ENCODE peak calls at places on chromosomes 4 and X, in five cellular contexts. F is IMR-90, P is neural progenitor cell, Z is GM23338, R is OCI-LY7. S is an unnamed sample.

GRCh38 chrX:29453333-29453732 is 762.0 kb upstream of the MAGEB2 start:
- DNase-seq in F (no peak), P (no peak), Z (no peak), R (no peak), S (no peak)

GRCh38 chr4:152050098-152050497 is 289.3 kb upstream of the GATB start:
- DNase-seq in R (no peak), F (no peak), Z (no peak), P (no peak), S (no peak)

GRCh38 chr4:116118216-116118615 is 967.2 kb downstream of the TRAM1L1 start:
- DNase-seq in F (no peak), P (no peak), Z (no peak), R (no peak), S (no peak)

GRCh38 chrX:7086384-7086783 is 61.1 kb upstream of the STS start:
- DNase-seq in R (no peak), Z (no peak), P (no peak), F (no peak), S (no peak)

GRCh38 chr4:82810171-82810570 is 11.6 kb upstream of the SCD5 start:
- DNase-seq in F (no peak), P (no peak), R (no peak), Z (no peak), S (no peak)

GRCh38 chrX:40558590-40558989 is 22.2 kb upstream of the ATP6AP2 start:
- DNase-seq in R (no peak), F (no peak), Z (no peak), P (no peak), S (no peak)

GRCh38 chr4:8431553-8431952 is 9.0 kb downstream of the ACOX3 start:
- DNase-seq in P (no peak), Z (no peak), R (no peak), F (no peak), S (no peak)

GRCh38 chr4:56289934-56290333 is 97.4 kb downstream of the AASDH start:
- DNase-seq in Z (no peak), R (no peak), P (no peak), F (no peak), S (no peak)

GRCh38 chr4:137124278-137124932 is 407.9 kb downstream of the PCDH18 start:
- DNase-seq in Z (peak; percentile 65), R (peak; percentile 25), P (peak; percentile 61), F (peak; percentile 79), S (peak; percentile 53)

GRCh38 chrX:19904778-19905367 is 17.5 kb upstream of the SH3KBP1 start:
- DNase-seq in F (peak; percentile 63), Z (peak; percentile 79), R (peak; percentile 72), P (peak; percentile 55), S (peak; percentile 54)

GRCh38 chr4:40949701-40950100 is 199.9 kb downstream of the NSUN7 start:
- DNase-seq in Z (peak; percentile 11), P (no peak), R (no peak), F (no peak), S (no peak)

GRCh38 chrX:107629533-107629909 is 1.2 kb downstream of the PRPS1 start:
- DNase-seq in Z (peak; percentile 13), F (peak; percentile 36), R (peak; percentile 48), P (peak; percentile 56), S (peak; percentile 9)

GRCh38 chr4:139950568-139950967 is 203.4 kb downstream of the MAML3 start:
- DNase-seq in Z (no peak), R (no peak), P (no peak), F (no peak), S (peak; percentile 51)

GRCh38 chrX:39764441-39764914 is 333.3 kb downstream of the BCOR start:
- DNase-seq in R (peak; percentile 94), F (peak; percentile 34), Z (no peak), P (peak; percentile 53), S (no peak)

GRCh38 chr4:41360214-41360910 is 103.6 kb downstream of the UCHL1 start:
- DNase-seq in P (peak; percentile 92), F (peak; percentile 20), R (no peak), Z (peak; percentile 74), S (peak; percentile 24)

GRCh38 chrX:151177141-151178027 is 1.0 kb downstream of the GPR50 start:
- DNase-seq in P (peak; percentile 63), Z (peak; percentile 61), R (no peak), F (no peak), S (no peak)

GRCh38 chrX:119692241-119693031 is 532 bp downstream of the SEPTIN6 start:
- DNase-seq in P (peak; percentile 45), R (peak; percentile 67), Z (no peak), F (peak; percentile 48), S (peak; percentile 33)

GRCh38 chr4:71133491-71133890 is 140.0 kb downstream of the DCK start:
- DNase-seq in P (no peak), Z (no peak), R (no peak), F (peak; percentile 33), S (no peak)

GRCh38 chr4:189773909-189774308 is 166.8 kb upstream of the FRG1 start:
- DNase-seq in P (peak; percentile 19), Z (no peak), R (no peak), F (peak; percentile 13), S (peak; percentile 15)

GRCh38 chr4:6337331-6337935 is 67.8 kb downstream of the WFS1 start:
- DNase-seq in Z (no peak), F (no peak), P (peak; percentile 76), R (no peak), S (no peak)

GRCh38 chr4:151687021-151687640 is 73.7 kb downstream of the GATB start:
- DNase-seq in R (no peak), Z (peak; percentile 21), P (no peak), F (no peak), S (no peak)

GRCh38 chr4:138790993-138791392 is 224.6 kb upstream of the NOCT start:
- DNase-seq in F (no peak), Z (no peak), R (no peak), P (no peak), S (no peak)

GRCh38 chr4:185108669-185109068 is 34.4 kb upstream of the SLC25A4 start:
- DNase-seq in R (no peak), Z (no peak), F (no peak), P (no peak), S (no peak)

GRCh38 chr4:6329478-6330383 is 60.1 kb downstream of the WFS1 start:
- DNase-seq in R (no peak), F (no peak), Z (no peak), P (no peak), S (no peak)

GRCh38 chrX:77422886-77423648 is 24.1 kb upstream of the FGF16 start:
- DNase-seq in F (no peak), R (peak; percentile 39), P (peak; percentile 34), Z (peak; percentile 75), S (no peak)

GRCh38 chrX:27674491-27674890 is 84.3 kb downstream of the DCAF8L2 start:
- DNase-seq in R (no peak), Z (no peak), P (no peak), F (no peak), S (peak; percentile 19)

GRCh38 chr4:24974252-24974580 is 56.5 kb downstream of the LGI2 start:
- DNase-seq in P (no peak), Z (no peak), R (no peak), F (no peak), S (no peak)

DNA sequence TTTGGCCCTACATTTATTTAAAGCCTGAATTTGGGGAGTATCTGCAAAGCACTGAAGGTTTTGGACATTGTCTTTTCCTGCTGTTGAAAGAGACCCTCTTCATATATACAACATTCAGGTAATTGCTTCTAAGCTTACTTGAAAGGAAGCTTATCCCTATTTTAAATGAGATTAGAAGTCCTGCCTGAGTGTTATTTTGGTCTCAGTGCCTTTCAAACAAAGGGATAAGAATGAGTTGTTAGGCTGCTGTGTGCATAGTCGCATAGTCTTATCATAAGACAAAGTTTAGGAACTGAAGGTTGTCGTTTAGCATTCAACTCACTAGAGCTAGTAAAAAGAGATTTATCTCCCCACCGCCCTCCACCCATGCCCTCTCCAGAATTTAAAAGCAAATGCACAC is 5.7 kb downstream of the HERC3 start:
- DNase-seq in R (no peak), P (peak; percentile 36), F (no peak), Z (no peak), S (no peak)
- H3K27ac ChIP-seq in R (no peak overlapping the region), P (no peak overlapping the region), F (no peak overlapping the region), Z (no peak overlapping the region), S (no peak overlapping the region)

DNA sequence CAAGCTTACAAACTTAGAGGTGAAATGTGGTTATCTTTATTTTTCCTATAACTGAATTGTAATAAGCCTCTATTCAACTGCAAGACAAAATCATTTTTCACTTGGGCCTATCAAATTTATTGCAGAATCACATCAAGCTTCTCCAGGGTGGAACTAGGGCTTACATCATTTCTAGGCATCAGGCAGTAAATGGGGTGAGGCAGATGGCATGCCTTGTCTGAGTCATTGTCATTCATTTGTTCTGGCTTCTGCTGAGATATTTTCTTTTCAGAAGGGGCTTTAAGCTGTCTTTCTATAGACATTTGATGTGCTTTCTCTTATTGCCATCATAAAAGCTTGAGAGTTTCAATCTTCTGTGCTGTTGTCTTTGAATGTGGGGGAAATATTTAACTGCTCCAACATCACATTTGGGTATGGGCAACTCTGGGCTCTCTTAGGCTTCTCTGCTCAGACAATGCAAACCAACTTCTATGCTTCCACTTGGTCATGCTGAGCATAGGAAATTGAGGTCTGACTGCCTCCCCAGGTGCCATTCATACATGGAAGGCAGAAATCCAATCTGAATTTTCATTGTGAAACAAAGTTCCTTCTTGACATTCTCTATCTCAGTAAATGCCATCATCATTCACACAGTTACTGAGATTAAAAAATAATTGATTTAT is 225.8 kb upstream of the GIMD1 start:
- DNase-seq in Z (no peak), P (no peak), R (no peak), F (no peak), S (peak; percentile 34)
- H2AFZ ChIP-seq in Z (no peak overlapping the region), P (no peak overlapping the region), R (no peak overlapping the region), F (no peak overlapping the region), S (no peak overlapping the region)

DNA sequence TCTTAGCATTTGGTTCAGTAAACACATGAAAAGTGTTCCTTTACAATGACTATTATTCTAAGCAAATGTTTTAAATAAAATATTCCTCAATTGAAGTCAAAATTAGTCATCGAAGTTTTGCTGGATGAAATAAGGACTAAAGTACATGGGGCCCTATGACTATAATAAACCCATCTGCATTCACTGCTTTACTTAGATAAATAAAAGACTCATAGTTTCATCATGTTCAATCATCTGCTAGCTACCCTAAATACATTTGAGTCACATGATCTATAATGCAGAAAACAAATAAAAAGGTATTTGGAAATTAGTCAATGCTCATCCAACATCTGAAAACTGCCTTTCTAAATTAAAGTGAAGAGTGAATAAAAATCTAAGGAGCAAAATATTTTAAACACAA is 78.8 kb downstream of the CAMK2D start:
- DNase-seq in Z (no peak), R (no peak), F (peak; percentile 90), P (no peak), S (peak; percentile 32)
- H3K27ac ChIP-seq in Z (no peak overlapping the region), R (peak overlapping the region; percentile 89), F (no peak overlapping the region), P (no peak overlapping the region), S (no peak overlapping the region)

GRCh38 chrX:148867596-148867995 is 367.2 kb downstream of the AFF2 start:
- DNase-seq in P (no peak), F (no peak), R (no peak), Z (no peak), S (peak; percentile 81)
- H2AFZ ChIP-seq in P (no peak overlapping the region), F (no peak overlapping the region), R (no peak overlapping the region), Z (no peak overlapping the region), S (peak overlapping the region; percentile 24)

S was measured in mammary epithelial cell.